ENCODE peak calls at places on chromosomes 4 and X, in eight cellular contexts. One of them, this sample, is unnamed.

GRCh38 chr4:169124661-169125060 is 114.6 kb upstream of the CBR4 start:
- DNase-seq in HEK293T: no peak
- DNase-seq in substantia nigra: no peak
- DNase-seq in Right ventricle myocardium superior: no peak
- DNase-seq in left cardiac atrium: no peak
- DNase-seq in stromal cell of bone marrow: no peak
- DNase-seq in T-helper 17 cell: no peak
- DNase-seq in AG09319: peak
- DNase-seq in this sample: no peak

GRCh38 chr4:119750771-119751170 is 122.2 kb upstream of the PDE5A start:
- DNase-seq in HEK293T: no peak
- DNase-seq in substantia nigra: no peak
- DNase-seq in Right ventricle myocardium superior: no peak
- DNase-seq in left cardiac atrium: no peak
- DNase-seq in stromal cell of bone marrow: peak
- DNase-seq in T-helper 17 cell: no peak
- DNase-seq in AG09319: no peak
- DNase-seq in this sample: no peak

GRCh38 chr4:186643501-186644315 is 79.9 kb downstream of the FAT1 start:
- DNase-seq in HEK293T: no peak
- DNase-seq in substantia nigra: no peak
- DNase-seq in Right ventricle myocardium superior: no peak
- DNase-seq in left cardiac atrium: no peak
- DNase-seq in stromal cell of bone marrow: peak
- DNase-seq in T-helper 17 cell: no peak
- DNase-seq in AG09319: no peak
- DNase-seq in this sample: no peak

GRCh38 chr4:115851918-115852766 is 738.7 kb upstream of the NDST4 start:
- DNase-seq in HEK293T: peak
- DNase-seq in substantia nigra: no peak
- DNase-seq in Right ventricle myocardium superior: no peak
- DNase-seq in left cardiac atrium: no peak
- DNase-seq in stromal cell of bone marrow: no peak
- DNase-seq in T-helper 17 cell: no peak
- DNase-seq in AG09319: no peak
- DNase-seq in this sample: peak

GRCh38 chr4:2832309-2832980 is 11.2 kb upstream of the ADD1 start:
- DNase-seq in HEK293T: no peak
- DNase-seq in substantia nigra: no peak
- DNase-seq in Right ventricle myocardium superior: peak
- DNase-seq in left cardiac atrium: no peak
- DNase-seq in stromal cell of bone marrow: no peak
- DNase-seq in T-helper 17 cell: no peak
- DNase-seq in AG09319: no peak
- DNase-seq in this sample: no peak

GRCh38 chr4:6470502-6471302 is 1.7 kb downstream of the PPP2R2C start:
- DNase-seq in HEK293T: peak
- DNase-seq in substantia nigra: peak
- DNase-seq in Right ventricle myocardium superior: peak
- DNase-seq in left cardiac atrium: peak
- DNase-seq in stromal cell of bone marrow: peak
- DNase-seq in T-helper 17 cell: no peak
- DNase-seq in AG09319: no peak
- DNase-seq in this sample: no peak

GRCh38 chr4:142944565-142944964 is 98.5 kb upstream of the INPP4B start:
- DNase-seq in HEK293T: no peak
- DNase-seq in substantia nigra: no peak
- DNase-seq in Right ventricle myocardium superior: no peak
- DNase-seq in left cardiac atrium: no peak
- DNase-seq in stromal cell of bone marrow: no peak
- DNase-seq in T-helper 17 cell: no peak
- DNase-seq in AG09319: no peak
- DNase-seq in this sample: no peak

GRCh38 chr4:6929735-6930464 is 20.3 kb downstream of the TBC1D14 start:
- DNase-seq in HEK293T: no peak
- DNase-seq in substantia nigra: no peak
- DNase-seq in Right ventricle myocardium superior: peak
- DNase-seq in left cardiac atrium: no peak
- DNase-seq in stromal cell of bone marrow: no peak
- DNase-seq in T-helper 17 cell: no peak
- DNase-seq in AG09319: no peak
- DNase-seq in this sample: no peak

GRCh38 chr4:156623376-156623775 is 348.2 kb downstream of the PDGFC start:
- DNase-seq in HEK293T: no peak
- DNase-seq in substantia nigra: no peak
- DNase-seq in Right ventricle myocardium superior: no peak
- DNase-seq in left cardiac atrium: no peak
- DNase-seq in stromal cell of bone marrow: no peak
- DNase-seq in T-helper 17 cell: no peak
- DNase-seq in AG09319: no peak
- DNase-seq in this sample: no peak

GRCh38 chrX:67612231-67612630 is 68.4 kb downstream of the AR start:
- DNase-seq in HEK293T: no peak
- DNase-seq in substantia nigra: no peak
- DNase-seq in Right ventricle myocardium superior: no peak
- DNase-seq in left cardiac atrium: no peak
- DNase-seq in stromal cell of bone marrow: no peak
- DNase-seq in T-helper 17 cell: no peak
- DNase-seq in AG09319: no peak
- DNase-seq in this sample: no peak

GRCh38 chr4:112889619-112890294 is 159.7 kb upstream of the ANK2 start:
- DNase-seq in HEK293T: no peak
- DNase-seq in substantia nigra: no peak
- DNase-seq in Right ventricle myocardium superior: no peak
- DNase-seq in left cardiac atrium: no peak
- DNase-seq in stromal cell of bone marrow: peak
- DNase-seq in T-helper 17 cell: no peak
- DNase-seq in AG09319: peak
- DNase-seq in this sample: peak

GRCh38 chrX:74835566-74835965 is 89.7 kb downstream of the NEXMIF start:
- DNase-seq in HEK293T: no peak
- DNase-seq in substantia nigra: no peak
- DNase-seq in Right ventricle myocardium superior: no peak
- DNase-seq in left cardiac atrium: no peak
- DNase-seq in stromal cell of bone marrow: no peak
- DNase-seq in T-helper 17 cell: no peak
- DNase-seq in AG09319: no peak
- DNase-seq in this sample: no peak

GRCh38 chr4:185740471-185740873 is 71.5 kb downstream of the SORBS2 start:
- DNase-seq in HEK293T: no peak
- DNase-seq in substantia nigra: no peak
- DNase-seq in Right ventricle myocardium superior: no peak
- DNase-seq in left cardiac atrium: no peak
- DNase-seq in stromal cell of bone marrow: no peak
- DNase-seq in T-helper 17 cell: no peak
- DNase-seq in AG09319: no peak
- DNase-seq in this sample: no peak

GRCh38 chr4:148056879-148057278 is 325.0 kb downstream of the ARHGAP10 start:
- DNase-seq in HEK293T: peak
- DNase-seq in substantia nigra: peak
- DNase-seq in Right ventricle myocardium superior: peak
- DNase-seq in left cardiac atrium: peak
- DNase-seq in stromal cell of bone marrow: peak
- DNase-seq in T-helper 17 cell: peak
- DNase-seq in AG09319: no peak
- DNase-seq in this sample: peak

GRCh38 chr4:47698837-47699236 is 139.0 kb downstream of the CORIN start:
- DNase-seq in HEK293T: no peak
- DNase-seq in substantia nigra: no peak
- DNase-seq in Right ventricle myocardium superior: no peak
- DNase-seq in left cardiac atrium: no peak
- DNase-seq in stromal cell of bone marrow: no peak
- DNase-seq in T-helper 17 cell: no peak
- DNase-seq in AG09319: no peak
- DNase-seq in this sample: no peak

GRCh38 chr4:26179316-26179760 is 141.5 kb upstream of the RBPJ start:
- DNase-seq in HEK293T: no peak
- DNase-seq in substantia nigra: no peak
- DNase-seq in Right ventricle myocardium superior: no peak
- DNase-seq in left cardiac atrium: no peak
- DNase-seq in stromal cell of bone marrow: no peak
- DNase-seq in T-helper 17 cell: no peak
- DNase-seq in AG09319: no peak
- DNase-seq in this sample: no peak

GRCh38 chrX:9767375-9767774 is 1.7 kb upstream of the GPR143 start:
- DNase-seq in HEK293T: no peak
- DNase-seq in substantia nigra: no peak
- DNase-seq in Right ventricle myocardium superior: no peak
- DNase-seq in left cardiac atrium: no peak
- DNase-seq in stromal cell of bone marrow: no peak
- DNase-seq in T-helper 17 cell: no peak
- DNase-seq in AG09319: no peak
- DNase-seq in this sample: no peak

GRCh38 chrX:115589419-115589818 is 28.4 kb downstream of the PLS3 start:
- DNase-seq in HEK293T: no peak
- DNase-seq in substantia nigra: no peak
- DNase-seq in Right ventricle myocardium superior: no peak
- DNase-seq in left cardiac atrium: no peak
- DNase-seq in stromal cell of bone marrow: no peak
- DNase-seq in T-helper 17 cell: no peak
- DNase-seq in AG09319: no peak
- DNase-seq in this sample: no peak